ENCODE peak calls at places on chromosome 20, in four cellular contexts. Y is HuH-7; E is stimulated activated CD4-positive, alpha-beta T cell treated with anti-CD3 and anti-CD28 coated beads, Interleukin-15, amount 100 ng/mL, for 1 hour; U is Panc1. A is an unnamed sample.
A peak's percentile ranks its signal among the peaks of the same experiment; 100 is the strongest.

GRCh38 chr20:46087161-46087560 is 2.6 kb downstream of the NCOA5 start:
- DNase-seq in Y (no peak), E (no peak), U (no peak), A (no peak)

GRCh38 chr20:3106185-3106584 is 21.7 kb upstream of the AVP start:
- DNase-seq in Y (no peak), E (no peak), U (no peak), A (no peak)

GRCh38 chr20:50918403-50918802 is 12.8 kb downstream of the ADNP start:
- DNase-seq in Y (no peak), E (no peak), U (no peak), A (no peak)

GRCh38 chr20:3430376-3431069 is 23.1 kb upstream of the DNAAF9 start:
- DNase-seq in Y (no peak), E (no peak), U (no peak), A (no peak)

GRCh38 chr20:50142812-50143211 is 10.7 kb downstream of the PEDS1 start:
- DNase-seq in Y (no peak), E (no peak), U (no peak), A (no peak)

GRCh38 chr20:17895641-17896246 is 72.8 kb downstream of the SNX5 start:
- DNase-seq in Y (no peak), E (peak; percentile 44), U (no peak), A (no peak)

GRCh38 chr20:20083796-20084195 is 31.5 kb downstream of the CFAP61 start:
- DNase-seq in Y (peak; percentile 37), E (no peak), U (peak; percentile 18), A (peak; percentile 46)

GRCh38 chr20:44228465-44229258 is 18.1 kb upstream of the OSER1 start:
- DNase-seq in Y (no peak), E (no peak), U (no peak), A (no peak)

GRCh38 chr20:41567615-41568014 is 50.6 kb downstream of the CHD6 start:
- DNase-seq in Y (no peak), E (no peak), U (no peak), A (no peak)

GRCh38 chr20:41509801-41510200 is 108.4 kb downstream of the CHD6 start:
- DNase-seq in Y (peak; percentile 66), E (no peak), U (no peak), A (no peak)

GRCh38 chr20:52379723-52380336 is 188.3 kb upstream of the ZFP64 start:
- DNase-seq in Y (peak; percentile 28), E (peak; percentile 27), U (peak; percentile 25), A (peak; percentile 16)

GRCh38 chr20:1879369-1879768 is 15.8 kb upstream of the SIRPA start:
- DNase-seq in Y (no peak), E (no peak), U (no peak), A (no peak)

GRCh38 chr20:31826074-31826473 is 6.9 kb downstream of the MYLK2 start:
- DNase-seq in Y (no peak), E (no peak), U (no peak), A (no peak)

GRCh38 chr20:20680991-20681508 is 31.4 kb downstream of the RALGAPA2 start:
- DNase-seq in Y (no peak), E (no peak), U (no peak), A (no peak)

GRCh38 chr20:62595491-62595890 is 46.8 kb upstream of the SLCO4A1 start:
- DNase-seq in Y (no peak), E (no peak), U (no peak), A (peak; percentile 56)

GRCh38 chr20:4160761-4161305 is 145.5 kb upstream of the RNF24 start:
- DNase-seq in Y (no peak), E (no peak), U (no peak), A (no peak)

GRCh38 chr20:62366370-62367135 is 559 bp downstream of the LAMA5 start:
- DNase-seq in Y (peak; percentile 91), E (no peak), U (no peak), A (no peak)

GRCh38 chr20:44582321-44583025 is at the start of gene PKIG:
- DNase-seq in Y (no peak), E (no peak), U (no peak), A (no peak)

GRCh38 chr20:43293068-43293786 is 103.5 kb upstream of the PTPRT start:
- DNase-seq in Y (no peak), E (no peak), U (no peak), A (no peak)

GRCh38 chr20:10190456-10190855 is 28.2 kb upstream of the SNAP25 start:
- DNase-seq in Y (no peak), E (no peak), U (no peak), A (no peak)

GRCh38 chr20:62864207-62864606 is 2.6 kb upstream of the TCFL5 start:
- DNase-seq in Y (no peak), E (no peak), U (no peak), A (no peak)

GRCh38 chr20:41058007-41058673 is 29.5 kb downstream of the TOP1 start:
- DNase-seq in Y (no peak), E (no peak), U (no peak), A (no peak)

GRCh38 chr20:21106171-21106694 is at the start of gene LINC00237:
- DNase-seq in Y (no peak), E (no peak), U (no peak), A (no peak)

GRCh38 chr20:9038791-9039190 is 30.1 kb upstream of the PLCB4 start:
- DNase-seq in Y (no peak), E (no peak), U (no peak), A (no peak)

GRCh38 chr20:40757087-40757486 is 68.1 kb upstream of the MAFB start:
- DNase-seq in Y (no peak), E (no peak), U (no peak), A (no peak)

GRCh38 chr20:46119028-46119546 is 973 bp downstream of the CD40 start:
- DNase-seq in Y (no peak), E (no peak), U (no peak), A (no peak)

GRCh38 chr20:37622728-37623127 is 71.1 kb upstream of the CTNNBL1 start:
- DNase-seq in Y (no peak), E (no peak), U (no peak), A (no peak)

GRCh38 chr20:51729771-51730170 is 38.4 kb downstream of the ATP9A start:
- DNase-seq in Y (no peak), E (no peak), U (no peak), A (no peak)

GRCh38 chr20:32479012-32479411 is 106.1 kb downstream of the NOL4L start:
- DNase-seq in Y (peak; percentile 19), E (no peak), U (no peak), A (no peak)

GRCh38 chr20:9474835-9475413 is 39.5 kb upstream of the LAMP5 start:
- DNase-seq in Y (no peak), E (no peak), U (no peak), A (no peak)

GRCh38 chr20:46350201-46350985 is 42.1 kb upstream of the CDH22 start:
- DNase-seq in Y (no peak), E (no peak), U (no peak), A (peak; percentile 49)

GRCh38 chr20:10076126-10077080 is 41.6 kb downstream of the ANKEF1 start:
- DNase-seq in Y (no peak), E (no peak), U (no peak), A (no peak)

GRCh38 chr20:41575412-41575811 is 42.8 kb downstream of the CHD6 start:
- DNase-seq in Y (no peak), E (no peak), U (no peak), A (no peak)

A was measured in NCI-H460.